ENCODE peak calls at places on chromosome 20, in six cellular contexts. One of them, this sample, is unnamed.

GRCh38 chr20:47586648-47587306 is 85.1 kb downstream of the NCOA3 start:
- DNase-seq in SW480: no peak
- DNase-seq in T-helper 9 cell: no peak
- DNase-seq in SK-N-MC: no peak
- DNase-seq in effector CD4-positive, alpha-beta T cell: no peak
- DNase-seq in activated T-cell treated with anti-CD3 and anti-CD28 coated beads for 1 hour: no peak
- DNase-seq in this sample: no peak

GRCh38 chr20:9417665-9418064 is 96.7 kb upstream of the LAMP5 start:
- DNase-seq in SW480: no peak
- DNase-seq in T-helper 9 cell: no peak
- DNase-seq in SK-N-MC: no peak
- DNase-seq in effector CD4-positive, alpha-beta T cell: no peak
- DNase-seq in activated T-cell treated with anti-CD3 and anti-CD28 coated beads for 1 hour: no peak
- DNase-seq in this sample: no peak

GRCh38 chr20:48928832-48929725 is 7.6 kb downstream of the ARFGEF2 start:
- DNase-seq in SW480: no peak
- DNase-seq in T-helper 9 cell: no peak
- DNase-seq in SK-N-MC: no peak
- DNase-seq in effector CD4-positive, alpha-beta T cell: no peak
- DNase-seq in activated T-cell treated with anti-CD3 and anti-CD28 coated beads for 1 hour: no peak
- DNase-seq in this sample: no peak

GRCh38 chr20:17229256-17229655 is 2.4 kb downstream of the PCSK2 start:
- DNase-seq in SW480: no peak
- DNase-seq in T-helper 9 cell: no peak
- DNase-seq in SK-N-MC: no peak
- DNase-seq in effector CD4-positive, alpha-beta T cell: no peak
- DNase-seq in activated T-cell treated with anti-CD3 and anti-CD28 coated beads for 1 hour: no peak
- DNase-seq in this sample: no peak

GRCh38 chr20:62358171-62358719 is 8.9 kb downstream of the LAMA5 start:
- DNase-seq in SW480: peak
- DNase-seq in T-helper 9 cell: no peak
- DNase-seq in SK-N-MC: no peak
- DNase-seq in effector CD4-positive, alpha-beta T cell: no peak
- DNase-seq in activated T-cell treated with anti-CD3 and anti-CD28 coated beads for 1 hour: no peak
- DNase-seq in this sample: no peak

GRCh38 chr20:4476903-4477302 is 244.8 kb upstream of the PRND start:
- DNase-seq in SW480: no peak
- DNase-seq in T-helper 9 cell: no peak
- DNase-seq in SK-N-MC: no peak
- DNase-seq in effector CD4-positive, alpha-beta T cell: no peak
- DNase-seq in activated T-cell treated with anti-CD3 and anti-CD28 coated beads for 1 hour: no peak
- DNase-seq in this sample: no peak

GRCh38 chr20:14707865-14708574 is 370.6 kb upstream of the FLRT3 start:
- DNase-seq in SW480: no peak
- DNase-seq in T-helper 9 cell: no peak
- DNase-seq in SK-N-MC: no peak
- DNase-seq in effector CD4-positive, alpha-beta T cell: no peak
- DNase-seq in activated T-cell treated with anti-CD3 and anti-CD28 coated beads for 1 hour: no peak
- DNase-seq in this sample: no peak

GRCh38 chr20:62805365-62805710 is 703 bp downstream of the OGFR start:
- DNase-seq in SW480: no peak
- DNase-seq in T-helper 9 cell: no peak
- DNase-seq in SK-N-MC: no peak
- DNase-seq in effector CD4-positive, alpha-beta T cell: no peak
- DNase-seq in activated T-cell treated with anti-CD3 and anti-CD28 coated beads for 1 hour: no peak
- DNase-seq in this sample: no peak

GRCh38 chr20:19603390-19603753 is 154.7 kb upstream of the RIN2 start:
- DNase-seq in SW480: no peak
- DNase-seq in T-helper 9 cell: no peak
- DNase-seq in SK-N-MC: no peak
- DNase-seq in effector CD4-positive, alpha-beta T cell: no peak
- DNase-seq in activated T-cell treated with anti-CD3 and anti-CD28 coated beads for 1 hour: no peak
- DNase-seq in this sample: no peak

This sample was measured in left colon.